ENCODE peak calls at places on chromosomes 6 and 20, in ten cellular contexts. T is tibial nerve; B is IMR-90; H is astrocyte; G is heart right ventricle; P is CD8-positive, alpha-beta memory T cell; S is uterus; V is heart left ventricle; U is ovary; D is hepatocyte. O is an unnamed sample.

GRCh38 chr20:37162674-37163073 is 16.5 kb upstream of the RPN2 start:
- DNase-seq in T (no peak), B (no peak), H (no peak), G (no peak), P (no peak), S (no peak), V (no peak), U (no peak), D (no peak), O (no peak)

GRCh38 chr6:151431336-151431735 is 20.6 kb downstream of the RMND1 start:
- DNase-seq in T (no peak), B (peak; percentile 21), H (peak; percentile 42), G (no peak), P (no peak), S (no peak), V (no peak), U (no peak), D (no peak), O (no peak)

GRCh38 chr6:134822920-134823430 is 126.9 kb downstream of the ALDH8A1 start:
- DNase-seq in T (no peak), B (peak; percentile 90), H (peak; percentile 66), G (no peak), P (peak; percentile 44), S (peak; percentile 17), V (peak; percentile 28), U (peak; percentile 47), D (peak; percentile 89), O (peak; percentile 2)

GRCh38 chr20:48238781-48239180 is 453.5 kb upstream of the SULF2 start:
- DNase-seq in T (no peak), B (peak; percentile 1), H (no peak), G (no peak), P (no peak), S (peak; percentile 46), V (no peak), U (no peak), D (no peak), O (no peak)

GRCh38 chr6:110323004-110323657 is 35.0 kb downstream of the METTL24 start:
- DNase-seq in T (no peak), B (no peak), H (no peak), G (no peak), P (no peak), S (no peak), V (no peak), U (no peak), D (no peak), O (no peak)

GRCh38 chr6:145694083-145694737 is 41.1 kb downstream of the EPM2A start:
- DNase-seq in T (no peak), B (no peak), H (no peak), G (no peak), P (no peak), S (no peak), V (no peak), U (no peak), D (no peak), O (no peak)

GRCh38 chr6:34745277-34746103 is 11.8 kb upstream of the SNRPC start:
- DNase-seq in T (no peak), B (peak; percentile 72), H (peak; percentile 91), G (no peak), P (no peak), S (no peak), V (no peak), U (no peak), D (peak; percentile 78), O (no peak)

GRCh38 chr6:2876210-2877056 is 26.7 kb downstream of the SERPINB9 start:
- DNase-seq in T (no peak), B (peak; percentile 81), H (peak; percentile 89), G (peak; percentile 74), P (peak; percentile 25), S (peak; percentile 70), V (peak; percentile 86), U (peak; percentile 73), D (peak; percentile 75), O (no peak)

GRCh38 chr20:57329608-57330221 is at the start of gene SPO11:
- DNase-seq in T (no peak), B (no peak), H (no peak), G (no peak), P (no peak), S (no peak), V (no peak), U (no peak), D (peak; percentile 26), O (no peak)

GRCh38 chr20:43188861-43189613 is 669 bp downstream of the PTPRT start:
- DNase-seq in T (no peak), B (no peak), H (no peak), G (no peak), P (no peak), S (no peak), V (no peak), U (no peak), D (no peak), O (no peak)

GRCh38 chr20:62160876-62161275 is 17.3 kb downstream of the SS18L1 start:
- DNase-seq in T (no peak), B (no peak), H (no peak), G (no peak), P (no peak), S (no peak), V (no peak), U (no peak), D (no peak), O (no peak)

GRCh38 chr6:123333000-123333756 is 303.6 kb downstream of the TRDN start:
- DNase-seq in T (no peak), B (no peak), H (no peak), G (no peak), P (no peak), S (no peak), V (no peak), U (no peak), D (no peak), O (no peak)

GRCh38 chr6:31676322-31676903 is 4.5 kb downstream of the LY6G5C start:
- DNase-seq in T (no peak), B (no peak), H (no peak), G (no peak), P (no peak), S (no peak), V (no peak), U (no peak), D (no peak), O (no peak)

GRCh38 chr6:28864321-28864923 is 59.4 kb downstream of the TRIM27 start:
- DNase-seq in T (no peak), B (no peak), H (no peak), G (no peak), P (no peak), S (no peak), V (no peak), U (no peak), D (no peak), O (no peak)

GRCh38 chr6:12012566-12013367 is 655 bp downstream of the HIVEP1 start:
- DNase-seq in T (no peak), B (peak; percentile 95), H (peak; percentile 89), G (peak; percentile 53), P (peak; percentile 71), S (peak; percentile 68), V (peak; percentile 74), U (peak; percentile 74), D (peak; percentile 92), O (peak; percentile 70)

GRCh38 chr20:21089421-21089820 is 16.7 kb downstream of the LINC00237 start:
- DNase-seq in T (no peak), B (no peak), H (no peak), G (no peak), P (no peak), S (no peak), V (no peak), U (no peak), D (no peak), O (no peak)

GRCh38 chr20:2330090-2330695 is 34.4 kb downstream of the TGM3 start:
- DNase-seq in T (no peak), B (no peak), H (no peak), G (no peak), P (no peak), S (no peak), V (no peak), U (no peak), D (peak; percentile 64), O (no peak)

GRCh38 chr20:10863337-10864060 is 189.7 kb upstream of the JAG1 start:
- DNase-seq in T (no peak), B (peak; percentile 90), H (peak; percentile 87), G (no peak), P (no peak), S (no peak), V (peak; percentile 43), U (no peak), D (no peak), O (no peak)
- H3K4me3 ChIP-seq in T (no peak overlapping the region), B (no peak overlapping the region), H (peak overlapping the region; percentile 7), G (no peak overlapping the region), P (no peak overlapping the region), S (no peak overlapping the region), V (no peak overlapping the region), U (no peak overlapping the region), D (no peak overlapping the region), O (no peak overlapping the region)

GRCh38 chr20:59738851-59739250 is 134.5 kb downstream of the PHACTR3 start:
- DNase-seq in T (no peak), B (no peak), H (no peak), G (no peak), P (no peak), S (no peak), V (no peak), U (peak; percentile 2), D (no peak), O (no peak)
- H3K9me3 ChIP-seq in T (no peaks in the 10 kb centered on the region), B (peaks cover 25% of the 10 kb centered on the region), H (no peaks in the 10 kb centered on the region), G (no peaks in the 10 kb centered on the region), P (no peaks in the 10 kb centered on the region), S (no peaks in the 10 kb centered on the region), V (no peaks in the 10 kb centered on the region), U (no peaks in the 10 kb centered on the region), D (no peaks in the 10 kb centered on the region), O (no peaks in the 10 kb centered on the region)

DNA sequence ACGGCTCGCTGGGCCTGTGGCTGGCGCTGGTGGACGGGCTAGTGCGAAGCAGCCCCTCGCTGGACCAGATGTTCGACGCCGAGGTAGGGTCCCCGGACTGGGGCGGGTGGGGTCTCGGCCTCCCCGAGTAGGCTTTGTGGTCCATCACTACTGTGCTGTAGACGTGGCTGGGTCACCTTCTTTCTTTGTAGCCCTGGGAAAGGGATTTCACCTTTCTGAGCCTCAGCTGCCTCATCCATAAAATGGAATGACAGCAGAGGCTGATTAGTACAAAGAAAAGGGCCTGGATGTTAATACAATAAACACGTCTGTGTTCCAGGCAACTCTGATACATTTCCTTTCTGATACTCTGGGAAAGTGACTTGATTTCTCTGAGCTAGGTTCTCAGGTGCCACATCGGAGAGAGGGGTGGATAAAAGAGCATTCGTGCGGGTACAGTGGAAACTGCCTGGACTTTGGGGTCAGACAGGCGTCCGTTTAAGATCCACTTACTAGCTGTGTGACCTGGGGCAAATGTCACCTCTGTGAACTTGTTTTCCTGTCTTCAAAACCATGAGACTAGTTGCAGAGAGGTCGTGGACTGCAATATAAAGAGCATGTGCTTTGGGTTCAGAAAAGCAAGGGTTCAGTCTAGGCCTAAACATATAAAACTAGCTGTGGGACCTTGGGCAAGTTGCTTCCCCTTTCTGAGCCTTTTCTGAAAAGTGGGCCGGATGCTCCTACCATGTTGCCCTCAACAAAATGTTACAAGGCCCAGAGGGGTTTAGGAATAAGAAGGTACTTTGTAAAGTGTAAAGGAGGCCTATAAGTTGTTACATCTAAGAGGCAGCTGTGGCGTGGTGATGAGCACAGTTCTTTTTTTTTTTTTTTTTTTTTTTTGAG is 896 bp downstream of the SYS1 start:
- DNase-seq in T (no peak), B (no peak), H (no peak), G (no peak), P (no peak), S (no peak), V (no peak), U (no peak), D (no peak), O (no peak)
- H3K4me3 ChIP-seq in T (peak overlapping the region; percentile 71), B (peak overlapping the region; percentile 65), H (peak overlapping the region; percentile 83), G (peak overlapping the region; percentile 73), P (peak overlapping the region; percentile 92), S (peak overlapping the region; percentile 85), V (peak overlapping the region; percentile 73), U (peak overlapping the region; percentile 52), D (peak overlapping the region; percentile 63), O (peak overlapping the region; percentile 92)

GRCh38 chr6:118577972-118578371 is 29.9 kb downstream of the PLN start:
- DNase-seq in T (no peak), B (no peak), H (no peak), G (no peak), P (no peak), S (no peak), V (no peak), U (no peak), D (no peak), O (no peak)
- H3K9me3 ChIP-seq in T (no peaks in the 10 kb centered on the region), B (peaks cover 16% of the 10 kb centered on the region), H (peaks cover 26% of the 10 kb centered on the region), G (peaks cover 59% of the 10 kb centered on the region), P (peaks cover 21% of the 10 kb centered on the region), S (peaks cover 20% of the 10 kb centered on the region), V (peaks cover 36% of the 10 kb centered on the region), U (peaks cover 4% of the 10 kb centered on the region), D (no peaks in the 10 kb centered on the region), O (peaks cover 20% of the 10 kb centered on the region)